ENCODE peak calls at places on chromosomes 3 and 15, in five cellular contexts. M is hepatocyte; H is naive thymus-derived CD4-positive, alpha-beta T cell; S is Peyer's patch; L is breast epithelium. D is an unnamed sample.

GRCh38 chr3:49183873-49184272 is 12.5 kb downstream of the KLHDC8B start:
- DNase-seq in M (no peak), H (no peak), S (no peak), L (no peak), D (no peak)

GRCh38 chr3:65436580-65436979 is 602.1 kb downstream of the MAGI1 start:
- DNase-seq in M (peak; percentile 15), H (no peak), S (no peak), L (no peak), D (no peak)

GRCh38 chr3:16961621-16962205 is 77.0 kb downstream of the PLCL2 start:
- DNase-seq in M (no peak), H (no peak), S (no peak), L (no peak), D (no peak)

GRCh38 chr3:175421897-175422296 is 562.8 kb downstream of the NAALADL2 start:
- DNase-seq in M (no peak), H (no peak), S (no peak), L (no peak), D (no peak)

GRCh38 chr15:76501726-76502125 is 165.2 kb downstream of the ISL2 start:
- DNase-seq in M (no peak), H (no peak), S (no peak), L (no peak), D (no peak)

GRCh38 chr3:161403251-161403650 is 31.9 kb upstream of the SPTSSB start:
- DNase-seq in M (no peak), H (no peak), S (no peak), L (no peak), D (no peak)

GRCh38 chr3:23079976-23080375 is 123.2 kb upstream of the UBE2E2 start:
- DNase-seq in M (peak; percentile 49), H (no peak), S (no peak), L (no peak), D (no peak)

GRCh38 chr15:78146437-78147154 is 2.6 kb upstream of the IDH3A start:
- DNase-seq in M (no peak), H (no peak), S (no peak), L (no peak), D (no peak)

GRCh38 chr3:97970929-97971460 is 1.2 kb downstream of the RIOX2 start:
- DNase-seq in M (no peak), H (no peak), S (no peak), L (no peak), D (no peak)

DNA sequence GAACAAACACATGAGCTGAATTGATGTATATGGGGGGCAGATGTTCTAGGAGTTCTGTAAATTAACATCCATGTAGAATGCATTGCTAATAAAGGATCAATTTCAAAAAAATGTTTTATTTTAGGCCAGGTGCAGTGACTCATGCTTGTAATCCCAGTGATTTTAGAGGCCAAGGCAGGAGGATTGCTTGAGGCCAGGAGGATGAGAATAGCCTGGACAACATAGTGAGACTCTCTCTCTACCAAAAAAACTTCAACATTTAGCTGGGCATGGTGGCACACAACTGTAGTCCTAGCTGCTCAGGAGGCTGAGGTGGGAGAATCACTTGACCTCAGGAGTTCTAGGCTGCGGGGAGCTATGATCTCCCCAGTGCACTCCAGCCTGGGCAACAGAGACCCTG is 6.5 kb upstream of the NUP210 start:
- DNase-seq in M (no peak), H (no peak), S (no peak), L (no peak), D (no peak)
- H3K4me1 ChIP-seq in M (peaks cover 8% of the 10 kb centered on the region), H (peaks cover 44% of the 10 kb centered on the region), S (peaks cover 2% of the 10 kb centered on the region), L (no peaks in the 10 kb centered on the region), D (no peaks in the 10 kb centered on the region)

GRCh38 chr3:108546249-108546648 is 35.9 kb upstream of the MYH15 start:
- DNase-seq in M (no peak), H (no peak), S (no peak), L (no peak), D (no peak)
- H3K27ac ChIP-seq in M (no peak overlapping the region), H (no peak overlapping the region), S (no peak overlapping the region), L (no peak overlapping the region), D (peak overlapping the region; percentile 6)

GRCh38 chr15:68339481-68339880 is 61.9 kb downstream of the FEM1B start:
- DNase-seq in M (no peak), H (no peak), S (no peak), L (no peak), D (no peak)

GRCh38 chr15:68343579-68344225 is 66.2 kb downstream of the FEM1B start:
- DNase-seq in M (no peak), H (no peak), S (no peak), L (no peak), D (no peak)

GRCh38 chr15:68342351-68342750 is 64.8 kb downstream of the FEM1B start:
- DNase-seq in M (no peak), H (no peak), S (no peak), L (no peak), D (no peak)

GRCh38 chr15:68340711-68341671 is 63.4 kb downstream of the FEM1B start:
- DNase-seq in M (no peak), H (no peak), S (no peak), L (no peak), D (no peak)

GRCh38 chr15:68341851-68342336 is 64.3 kb downstream of the FEM1B start:
- DNase-seq in M (no peak), H (no peak), S (no peak), L (no peak), D (no peak)
- H3K4me1 ChIP-seq in M (peaks cover 9% of the 10 kb centered on the region), H (no peaks in the 10 kb centered on the region), S (no peaks in the 10 kb centered on the region), L (no peaks in the 10 kb centered on the region), D (peaks cover 50% of the 10 kb centered on the region)

GRCh38 chr3:129599607-129600006 is 6.9 kb downstream of the PLXND1 start:
- DNase-seq in M (no peak), H (no peak), S (no peak), L (no peak), D (peak; percentile 71)
- H3K27ac ChIP-seq in M (no peak overlapping the region), H (no peak overlapping the region), S (peak overlapping the region; percentile 68), L (peak overlapping the region; percentile 83), D (peak overlapping the region; percentile 96)

GRCh38 chr3:12933901-12934300 is 92.5 kb upstream of the RPL32 start:
- DNase-seq in M (no peak), H (no peak), S (no peak), L (no peak), D (no peak)

GRCh38 chr3:12932347-12932746 is 91.0 kb upstream of the RPL32 start:
- DNase-seq in M (no peak), H (no peak), S (no peak), L (no peak), D (peak; percentile 77)

GRCh38 chr3:12929801-12930200 is 88.4 kb upstream of the RPL32 start:
- DNase-seq in M (no peak), H (no peak), S (no peak), L (no peak), D (no peak)

GRCh38 chr3:12932754-12933153 is 91.4 kb upstream of the RPL32 start:
- DNase-seq in M (no peak), H (no peak), S (no peak), L (no peak), D (no peak)

DNA sequence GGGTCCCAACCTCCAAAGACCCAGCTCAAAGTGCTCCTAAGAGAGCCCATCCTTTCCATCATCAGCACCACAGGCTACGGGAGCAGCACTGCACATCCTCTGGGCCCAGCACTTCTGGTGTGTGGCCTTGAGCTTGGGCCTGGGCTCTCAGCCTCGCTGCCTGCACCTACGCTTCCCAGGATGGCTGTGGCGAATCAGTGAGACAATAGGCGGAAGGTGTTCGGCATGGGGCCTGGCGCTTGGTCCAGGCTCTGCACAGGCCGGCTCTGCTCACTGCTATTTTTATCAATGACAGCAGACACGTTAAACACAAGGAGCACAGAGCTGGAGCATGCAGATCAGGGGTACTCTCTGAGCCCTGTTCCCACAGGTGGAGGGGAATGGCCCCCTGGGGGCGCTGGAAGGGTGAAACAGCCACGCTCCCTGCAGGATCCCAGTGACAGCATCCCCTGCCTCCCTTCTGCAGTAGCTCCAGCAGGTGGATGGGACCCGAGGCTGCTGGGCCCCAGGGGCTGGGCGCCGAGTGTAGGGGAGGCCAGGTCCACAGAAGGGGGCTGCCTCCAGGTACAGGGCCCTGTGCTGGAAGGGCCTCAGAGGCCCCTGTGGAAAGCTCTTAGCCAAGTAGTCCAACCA is 90.0 kb upstream of the RPL32 start:
- DNase-seq in M (no peak), H (no peak), S (no peak), L (no peak), D (peak; percentile 64)
- H3K4me1 ChIP-seq in M (no peaks in the 10 kb centered on the region), H (no peaks in the 10 kb centered on the region), S (peaks cover 5% of the 10 kb centered on the region), L (peaks cover 8% of the 10 kb centered on the region), D (peaks cover 99% of the 10 kb centered on the region)

DNA sequence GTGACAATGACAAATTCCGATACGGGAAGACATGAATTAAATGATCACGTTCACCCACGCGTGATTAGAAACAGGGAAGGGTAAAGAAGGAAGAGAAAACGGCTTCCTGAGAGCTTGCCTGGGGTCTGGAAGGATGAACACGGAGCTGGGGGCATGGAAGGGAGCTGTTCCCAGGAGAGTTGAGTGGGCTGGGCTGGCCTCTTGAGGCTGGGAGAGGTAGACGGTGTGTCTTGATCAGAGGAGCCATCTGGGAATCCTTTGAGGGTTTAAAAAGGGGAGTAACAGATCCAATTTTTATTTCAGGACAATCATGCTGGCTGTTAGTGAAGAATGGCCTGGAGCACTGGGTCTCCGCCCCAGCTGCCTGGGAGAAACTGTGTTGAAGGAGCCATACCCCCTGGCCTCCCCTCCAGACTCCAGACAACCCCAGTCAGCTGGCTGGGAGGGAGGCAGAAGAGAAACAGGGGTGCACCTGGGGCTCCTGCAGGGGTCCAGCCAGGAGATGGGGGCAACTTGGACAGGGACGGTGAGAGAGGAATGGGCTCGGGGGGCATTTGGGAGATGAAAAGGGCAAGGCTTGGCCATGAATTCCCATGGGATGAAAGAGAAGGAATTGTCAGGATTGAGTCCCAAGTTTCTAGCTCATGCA is 53.6 kb upstream of the CGNL1 start:
- DNase-seq in M (no peak), H (no peak), S (no peak), L (no peak), D (no peak)
- H3K27ac ChIP-seq in M (peak overlapping the region; percentile 83), H (no peak overlapping the region), S (no peak overlapping the region), L (peak overlapping the region; percentile 18), D (no peak overlapping the region)

D was measured in left ventricle myocardium inferior.